ENCODE peak calls at places on chromosome X, in four cellular contexts. One of them, this sample, is unnamed.

GRCh38 chrX:50971390-50971789 is 60.9 kb downstream of the BMP15 start:
- DNase-seq in mesendoderm: no peak
- DNase-seq in thoracic aorta: no peak
- DNase-seq in DND-41: no peak
- DNase-seq in this sample: no peak

GRCh38 chrX:129706395-129707072 is 32.2 kb upstream of the XPNPEP2 start:
- DNase-seq in mesendoderm: no peak
- DNase-seq in thoracic aorta: no peak
- DNase-seq in DND-41: peak
- DNase-seq in this sample: no peak

GRCh38 chrX:112512509-112512908 is 167.2 kb downstream of the LHFPL1 start:
- DNase-seq in mesendoderm: peak
- DNase-seq in thoracic aorta: no peak
- DNase-seq in DND-41: no peak
- DNase-seq in this sample: peak

GRCh38 chrX:13102636-13103035 is 58.2 kb upstream of the FAM9C start:
- DNase-seq in mesendoderm: no peak
- DNase-seq in thoracic aorta: no peak
- DNase-seq in DND-41: no peak
- DNase-seq in this sample: no peak

GRCh38 chrX:117996918-117997480 is 119.6 kb downstream of the KLHL13 start:
- DNase-seq in mesendoderm: peak
- DNase-seq in thoracic aorta: no peak
- DNase-seq in DND-41: no peak
- DNase-seq in this sample: no peak

GRCh38 chrX:46039526-46039925 is 505.7 kb downstream of the ZNF674 start:
- DNase-seq in mesendoderm: peak
- DNase-seq in thoracic aorta: no peak
- DNase-seq in DND-41: no peak
- DNase-seq in this sample: no peak

GRCh38 chrX:40314070-40314469 is 216.3 kb upstream of the BCOR start:
- DNase-seq in mesendoderm: peak
- DNase-seq in thoracic aorta: no peak
- DNase-seq in DND-41: no peak
- DNase-seq in this sample: peak

GRCh38 chrX:72060196-72060974 is 71.3 kb downstream of the RTL5 start:
- DNase-seq in mesendoderm: peak
- DNase-seq in thoracic aorta: no peak
- DNase-seq in DND-41: no peak
- DNase-seq in this sample: peak

GRCh38 chrX:12890467-12890866 is 16.0 kb upstream of the TLR8 start:
- DNase-seq in mesendoderm: no peak
- DNase-seq in thoracic aorta: no peak
- DNase-seq in DND-41: peak
- DNase-seq in this sample: no peak

GRCh38 chrX:122220644-122221373 is 963.3 kb upstream of the GRIA3 start:
- DNase-seq in mesendoderm: peak
- DNase-seq in thoracic aorta: no peak
- DNase-seq in DND-41: no peak
- DNase-seq in this sample: peak

GRCh38 chrX:46144566-46144965 is 400.7 kb downstream of the ZNF674 start:
- DNase-seq in mesendoderm: no peak
- DNase-seq in thoracic aorta: no peak
- DNase-seq in DND-41: no peak
- DNase-seq in this sample: no peak

GRCh38 chrX:2502668-2503519 is 2.1 kb upstream of the DHRSX start:
- DNase-seq in mesendoderm: no peak
- DNase-seq in thoracic aorta: no peak
- DNase-seq in DND-41: no peak
- DNase-seq in this sample: no peak

GRCh38 chrX:29432534-29432933 is 782.8 kb upstream of the MAGEB2 start:
- DNase-seq in mesendoderm: no peak
- DNase-seq in thoracic aorta: no peak
- DNase-seq in DND-41: no peak
- DNase-seq in this sample: no peak

GRCh38 chrX:51860679-51861078 is 32.7 kb upstream of the MAGED1 start:
- DNase-seq in mesendoderm: peak
- DNase-seq in thoracic aorta: no peak
- DNase-seq in DND-41: peak
- DNase-seq in this sample: peak

GRCh38 chrX:77595848-77596247 is 148.7 kb downstream of the FGF16 start:
- DNase-seq in mesendoderm: no peak
- DNase-seq in thoracic aorta: no peak
- DNase-seq in DND-41: no peak
- DNase-seq in this sample: no peak

GRCh38 chrX:44157858-44158257 is 184.7 kb upstream of the NDP start:
- DNase-seq in mesendoderm: no peak
- DNase-seq in thoracic aorta: peak
- DNase-seq in DND-41: no peak
- DNase-seq in this sample: no peak

GRCh38 chrX:49840679-49841078 is 11.6 kb downstream of the PAGE4 start:
- DNase-seq in mesendoderm: peak
- DNase-seq in thoracic aorta: no peak
- DNase-seq in DND-41: peak
- DNase-seq in this sample: peak

GRCh38 chrX:47169726-47170515 is 23.7 kb upstream of the UBA1 start:
- DNase-seq in mesendoderm: no peak
- DNase-seq in thoracic aorta: no peak
- DNase-seq in DND-41: no peak
- DNase-seq in this sample: peak

GRCh38 chrX:33725556-33726232 is 406.4 kb downstream of the FAM47A start:
- DNase-seq in mesendoderm: peak
- DNase-seq in thoracic aorta: no peak
- DNase-seq in DND-41: no peak
- DNase-seq in this sample: peak

GRCh38 chrX:12210196-12210815 is 72.0 kb downstream of the FRMPD4 start:
- DNase-seq in mesendoderm: no peak
- DNase-seq in thoracic aorta: no peak
- DNase-seq in DND-41: no peak
- DNase-seq in this sample: no peak

GRCh38 chrX:129769467-129770154 is 10.1 kb upstream of the SASH3 start:
- DNase-seq in mesendoderm: no peak
- DNase-seq in thoracic aorta: no peak
- DNase-seq in DND-41: peak
- DNase-seq in this sample: no peak

GRCh38 chrX:5681159-5681558 is 547.5 kb downstream of the NLGN4X start:
- DNase-seq in mesendoderm: peak
- DNase-seq in thoracic aorta: no peak
- DNase-seq in DND-41: no peak
- DNase-seq in this sample: peak

GRCh38 chrX:94089149-94089548 is 415.1 kb downstream of the FAM133A start:
- DNase-seq in mesendoderm: no peak
- DNase-seq in thoracic aorta: no peak
- DNase-seq in DND-41: no peak
- DNase-seq in this sample: no peak

GRCh38 chrX:1717326-1717725 is 102.5 kb downstream of the ASMT start:
- DNase-seq in mesendoderm: no peak
- DNase-seq in thoracic aorta: no peak
- DNase-seq in DND-41: no peak
- DNase-seq in this sample: no peak

GRCh38 chrX:57070185-57070984 is 51.0 kb downstream of the SPIN2B start:
- DNase-seq in mesendoderm: no peak
- DNase-seq in thoracic aorta: no peak
- DNase-seq in DND-41: no peak
- DNase-seq in this sample: peak

GRCh38 chrX:21747523-21747922 is 10.4 kb downstream of the SMPX start:
- DNase-seq in mesendoderm: peak
- DNase-seq in thoracic aorta: no peak
- DNase-seq in DND-41: no peak
- DNase-seq in this sample: peak

GRCh38 chrX:150767475-150768131 is 74.4 kb downstream of the MTMR1 start:
- DNase-seq in mesendoderm: no peak
- DNase-seq in thoracic aorta: no peak
- DNase-seq in DND-41: no peak
- DNase-seq in this sample: no peak

GRCh38 chrX:144946696-144947095 is 300.6 kb upstream of the SPANXN1 start:
- DNase-seq in mesendoderm: no peak
- DNase-seq in thoracic aorta: no peak
- DNase-seq in DND-41: no peak
- DNase-seq in this sample: no peak

GRCh38 chrX:44844204-44844603 is 383 bp downstream of the DUSP21 start:
- DNase-seq in mesendoderm: no peak
- DNase-seq in thoracic aorta: no peak
- DNase-seq in DND-41: no peak
- DNase-seq in this sample: no peak

GRCh38 chrX:40449396-40449795 is 131.4 kb upstream of the ATP6AP2 start:
- DNase-seq in mesendoderm: no peak
- DNase-seq in thoracic aorta: no peak
- DNase-seq in DND-41: no peak
- DNase-seq in this sample: no peak

GRCh38 chrX:143581260-143581659 is 54.6 kb downstream of the SLITRK4 start:
- DNase-seq in mesendoderm: no peak
- DNase-seq in thoracic aorta: no peak
- DNase-seq in DND-41: no peak
- DNase-seq in this sample: no peak

GRCh38 chrX:148609766-148610698 is 109.6 kb downstream of the AFF2 start:
- DNase-seq in mesendoderm: peak
- DNase-seq in thoracic aorta: no peak
- DNase-seq in DND-41: no peak
- DNase-seq in this sample: peak

GRCh38 chrX:41313419-41313818 is 20.5 kb upstream of the DDX3X start:
- DNase-seq in mesendoderm: no peak
- DNase-seq in thoracic aorta: no peak
- DNase-seq in DND-41: no peak
- DNase-seq in this sample: no peak

GRCh38 chrX:105191878-105192277 is 28.6 kb downstream of the TEX13A start:
- DNase-seq in mesendoderm: peak
- DNase-seq in thoracic aorta: no peak
- DNase-seq in DND-41: peak
- DNase-seq in this sample: peak

GRCh38 chrX:2401590-2402360 is 99.0 kb downstream of the DHRSX start:
- DNase-seq in mesendoderm: peak
- DNase-seq in thoracic aorta: no peak
- DNase-seq in DND-41: no peak
- DNase-seq in this sample: no peak

GRCh38 chrX:136735604-136736003 is 45.1 kb downstream of the ARHGEF6 start:
- DNase-seq in mesendoderm: no peak
- DNase-seq in thoracic aorta: no peak
- DNase-seq in DND-41: no peak
- DNase-seq in this sample: no peak
- H3K4me3 ChIP-seq in mesendoderm: no peak
- H3K4me3 ChIP-seq in thoracic aorta: no peak
- H3K4me3 ChIP-seq in DND-41: no peak
- H3K4me3 ChIP-seq in this sample: no peak

GRCh38 chrX:23855569-23855968 is 52.2 kb downstream of the APOO start:
- DNase-seq in mesendoderm: no peak
- DNase-seq in thoracic aorta: no peak
- DNase-seq in DND-41: no peak
- DNase-seq in this sample: no peak
- H3K4me3 ChIP-seq in mesendoderm: no peak
- H3K4me3 ChIP-seq in thoracic aorta: no peak
- H3K4me3 ChIP-seq in DND-41: no peak
- H3K4me3 ChIP-seq in this sample: no peak

GRCh38 chrX:63963382-63963781 is 178.4 kb upstream of the ARHGEF9 start:
- DNase-seq in mesendoderm: no peak
- DNase-seq in thoracic aorta: no peak
- DNase-seq in DND-41: no peak
- DNase-seq in this sample: no peak
- H3K4me3 ChIP-seq in mesendoderm: no peak
- H3K4me3 ChIP-seq in thoracic aorta: no peak
- H3K4me3 ChIP-seq in DND-41: no peak
- H3K4me3 ChIP-seq in this sample: no peak

GRCh38 chrX:19670854-19671620 is 155.7 kb upstream of the MAP3K15 start:
- DNase-seq in mesendoderm: peak
- DNase-seq in thoracic aorta: no peak
- DNase-seq in DND-41: no peak
- DNase-seq in this sample: peak
- H3K4me3 ChIP-seq in mesendoderm: no peak
- H3K4me3 ChIP-seq in thoracic aorta: no peak
- H3K4me3 ChIP-seq in DND-41: no peak
- H3K4me3 ChIP-seq in this sample: no peak

DNA sequence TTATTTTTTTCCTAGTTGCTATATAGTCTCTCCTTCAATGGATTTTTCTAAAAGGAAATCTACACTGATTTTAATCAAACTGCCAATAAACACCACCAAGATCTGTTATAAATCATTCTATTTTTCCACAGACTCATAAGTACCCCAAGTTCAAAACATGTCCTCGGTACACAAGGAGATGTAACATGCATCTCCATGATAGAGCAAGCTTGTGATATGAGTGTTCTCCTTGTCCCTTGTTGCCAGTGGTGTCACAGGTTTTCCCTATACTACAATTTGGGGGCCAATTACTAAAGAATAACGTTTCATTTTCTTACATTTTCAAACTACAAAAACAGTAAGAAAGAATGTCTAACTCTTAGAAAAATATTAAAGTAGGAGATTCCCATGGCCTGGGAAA is 491 bp downstream of the ARHGEF6 start:
- DNase-seq in mesendoderm: no peak
- DNase-seq in thoracic aorta: no peak
- DNase-seq in DND-41: no peak
- DNase-seq in this sample: no peak
- H3K4me3 ChIP-seq in mesendoderm: no peak
- H3K4me3 ChIP-seq in thoracic aorta: peak
- H3K4me3 ChIP-seq in DND-41: peak
- H3K4me3 ChIP-seq in this sample: no peak

GRCh38 chrX:109739625-109740024 is 6.6 kb upstream of the ACSL4 start:
- DNase-seq in mesendoderm: no peak
- DNase-seq in thoracic aorta: no peak
- DNase-seq in DND-41: no peak
- DNase-seq in this sample: no peak
- H3K4me3 ChIP-seq in mesendoderm: no peak
- H3K4me3 ChIP-seq in thoracic aorta: no peak
- H3K4me3 ChIP-seq in DND-41: no peak
- H3K4me3 ChIP-seq in this sample: no peak

DNA sequence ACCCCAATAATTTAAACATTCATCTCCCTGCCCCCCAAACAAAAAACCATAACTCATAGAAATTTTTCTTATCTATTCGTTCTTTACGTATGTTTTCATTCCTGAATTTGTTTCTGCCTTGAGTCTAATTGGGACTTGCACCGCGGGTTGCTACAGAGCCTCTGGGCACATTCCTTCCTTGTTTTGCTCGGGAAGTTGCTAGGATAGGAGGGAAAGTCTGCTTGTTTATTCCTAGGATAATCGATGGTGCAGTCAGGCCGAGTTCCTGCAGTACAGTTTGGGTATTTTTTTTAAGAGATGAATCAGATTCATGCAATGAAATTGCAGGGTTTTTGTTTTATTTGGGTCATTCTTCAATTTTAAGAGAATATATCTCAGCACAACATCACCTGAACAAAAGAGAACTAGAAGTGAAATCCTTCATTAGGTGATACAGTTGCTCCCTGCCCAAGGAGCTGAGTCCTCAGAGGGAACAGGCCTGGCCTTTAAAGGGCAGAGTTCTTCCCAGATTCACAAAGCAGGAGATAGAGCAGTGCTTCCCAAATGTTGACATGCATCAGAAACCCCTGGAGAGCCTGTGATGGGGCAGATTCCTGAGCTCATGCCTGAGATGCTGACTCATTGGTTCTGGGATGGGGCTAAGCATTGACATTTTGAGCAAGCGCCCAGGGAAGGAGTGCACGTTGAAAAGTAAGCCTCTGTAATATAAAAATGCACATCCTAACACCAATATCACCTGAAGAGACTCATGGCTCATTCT is 114.9 kb upstream of the FAM9B start:
- DNase-seq in mesendoderm: peak
- DNase-seq in thoracic aorta: no peak
- DNase-seq in DND-41: no peak
- DNase-seq in this sample: peak
- H3K4me3 ChIP-seq in mesendoderm: no peak
- H3K4me3 ChIP-seq in thoracic aorta: no peak
- H3K4me3 ChIP-seq in DND-41: no peak
- H3K4me3 ChIP-seq in this sample: no peak

This sample was measured in H7.